ENCODE peak calls at places on chromosomes 13 and 19, in nine cellular contexts. R is neuronal stem cell; T is cardiac muscle cell; Z is breast epithelium; O is naive thymus-derived CD4-positive, alpha-beta T cell; Q is choroid plexus epithelial cell; M is dorsolateral prefrontal cortex; X is heart right ventricle; I is PC-9. U is an unnamed sample.

GRCh38 chr13:76845865-76846264 is 40.3 kb downstream of the KCTD12 start:
- DNase-seq in O (no peak), T (no peak), X (no peak), I (no peak), Z (no peak), M (no peak), Q (no peak), R (no peak), U (no peak)

GRCh38 chr19:49861127-49861526 is 6.2 kb downstream of the PNKP start:
- DNase-seq in X (no peak), Q (no peak), M (no peak), I (no peak), T (peak; percentile 27), Z (no peak), R (no peak), O (no peak), U (no peak)

GRCh38 chr13:43270043-43270830 is 246.9 kb downstream of the DNAJC15 start:
- DNase-seq in I (no peak), R (no peak), Q (no peak), T (peak; percentile 15), M (no peak), O (no peak), Z (no peak), X (no peak), U (no peak)

GRCh38 chr13:84609716-84610115 is 727.4 kb upstream of the SLITRK1 start:
- DNase-seq in I (no peak), Z (no peak), Q (peak; percentile 52), R (no peak), M (no peak), O (no peak), X (no peak), T (peak; percentile 7), U (no peak)

GRCh38 chr13:98838776-98839175 is 86.3 kb upstream of the SLC15A1 start:
- DNase-seq in Q (no peak), Z (no peak), T (no peak), R (no peak), I (no peak), X (no peak), O (no peak), M (no peak), U (no peak)

GRCh38 chr13:59319276-59319675 is 844.5 kb downstream of the DIAPH3 start:
- DNase-seq in Q (no peak), I (no peak), R (no peak), O (no peak), M (no peak), Z (no peak), X (no peak), T (peak; percentile 17), U (no peak)

GRCh38 chr13:64591981-64592380 is 2638.2 kb downstream of the PCDH9 start:
- DNase-seq in Q (peak; percentile 55), O (no peak), I (no peak), R (no peak), M (no peak), T (peak; percentile 38), X (no peak), Z (no peak), U (no peak)

GRCh38 chr19:17946965-17947784 is 14.4 kb downstream of the CCDC124 start:
- DNase-seq in X (no peak), I (no peak), O (peak; percentile 50), M (no peak), Q (no peak), Z (no peak), T (no peak), R (no peak), U (no peak)

GRCh38 chr19:36151144-36152051 is 849 bp downstream of the COX7A1 start:
- DNase-seq in I (no peak), Z (no peak), R (no peak), O (no peak), X (peak; percentile 81), Q (peak; percentile 20), T (peak; percentile 18), M (no peak), U (peak; percentile 54)

GRCh38 chr19:16518483-16519229 is 22.5 kb downstream of the C19orf44 start:
- DNase-seq in Z (no peak), R (no peak), I (no peak), T (no peak), O (no peak), M (no peak), X (no peak), Q (no peak), U (no peak)

GRCh38 chr19:15282311-15282705 is 50.0 kb downstream of the BRD4 start:
- DNase-seq in R (no peak), I (no peak), T (no peak), O (no peak), X (no peak), Z (no peak), Q (no peak), M (no peak), U (no peak)

GRCh38 chr19:53365899-53366493 is 491 bp downstream of the ZNF525 start:
- DNase-seq in Z (no peak), R (no peak), X (no peak), T (no peak), I (no peak), O (peak; percentile 42), Q (no peak), M (peak; percentile 11), U (no peak)

GRCh38 chr13:31850041-31850440 is 110.7 kb downstream of the RXFP2 start:
- DNase-seq in Q (no peak), Z (no peak), O (no peak), R (no peak), M (no peak), X (no peak), I (no peak), T (no peak), U (no peak)

GRCh38 chr19:44955500-44956439 is 590 bp downstream of the CLPTM1 start:
- DNase-seq in R (no peak), X (no peak), I (no peak), T (no peak), O (no peak), M (no peak), Q (no peak), Z (no peak), U (no peak)

GRCh38 chr19:35860436-35860817 is 3.7 kb downstream of the KIRREL2 start:
- DNase-seq in X (no peak), Q (no peak), I (no peak), T (no peak), M (no peak), O (no peak), Z (no peak), R (no peak), U (no peak)

GRCh38 chr13:47175172-47175806 is 278.4 kb upstream of the HTR2A start:
- DNase-seq in X (no peak), O (no peak), R (no peak), Z (no peak), M (no peak), T (peak; percentile 65), Q (peak; percentile 81), I (no peak), U (no peak)

GRCh38 chr19:37817180-37817911 is 38.0 kb upstream of the ZNF573 start:
- DNase-seq in R (peak; percentile 63), X (peak; percentile 89), I (no peak), O (no peak), T (peak; percentile 64), M (peak; percentile 59), Z (peak; percentile 82), Q (peak; percentile 61), U (no peak)

GRCh38 chr13:99151516-99151915 is 49.1 kb upstream of the UBAC2 start:
- DNase-seq in I (peak; percentile 57), Z (no peak), Q (peak; percentile 50), T (peak; percentile 54), O (no peak), X (no peak), R (no peak), M (no peak), U (no peak)

GRCh38 chr13:37682496-37682895 is 83.9 kb upstream of the POSTN start:
- DNase-seq in Q (no peak), R (no peak), I (no peak), Z (no peak), T (no peak), M (no peak), X (no peak), O (no peak), U (no peak)

GRCh38 chr13:24076124-24076523 is 84.4 kb upstream of the SPATA13 start:
- DNase-seq in M (no peak), Z (no peak), R (no peak), O (no peak), Q (no peak), I (no peak), X (no peak), T (no peak), U (no peak)
- H3K4me3 ChIP-seq in M (peak overlapping the region; percentile 6), Z (no peak overlapping the region), R (no peak overlapping the region), O (no peak overlapping the region), Q (no peak overlapping the region), I (no peak overlapping the region), X (no peak overlapping the region), T (no peak overlapping the region), U (no peak overlapping the region)

DNA sequence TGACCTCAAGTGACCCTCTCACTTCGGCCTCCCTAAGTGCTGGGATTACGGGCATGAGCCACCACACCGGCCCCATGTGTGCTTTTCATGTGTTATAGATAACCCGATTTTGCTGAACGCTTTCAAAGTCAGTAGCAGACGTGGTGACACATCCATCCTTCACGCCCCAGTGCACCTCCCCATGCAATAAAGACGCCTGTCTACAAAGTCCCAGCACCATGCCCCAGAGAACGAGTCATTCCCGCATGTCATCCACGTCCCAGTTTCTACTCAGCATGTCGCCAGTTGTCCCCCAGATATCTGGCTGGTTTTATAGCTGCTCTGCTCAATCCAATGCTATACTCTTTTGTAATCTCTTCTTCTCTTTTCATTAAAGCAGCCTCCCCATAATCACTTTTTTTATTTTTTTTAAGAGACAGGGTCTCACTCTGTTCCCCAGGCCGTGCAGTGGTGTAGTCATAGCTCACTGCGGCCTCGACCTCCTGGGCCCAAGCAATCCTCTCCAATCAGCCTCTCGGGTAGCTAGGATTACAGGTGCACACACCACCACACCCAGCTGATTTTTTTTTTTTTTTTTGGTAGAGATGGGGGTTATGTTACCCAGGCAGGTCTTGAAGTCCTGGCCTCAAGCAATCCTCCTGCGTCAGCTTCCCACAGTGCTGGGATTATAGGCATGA is 42.5 kb downstream of the DNM2 start:
- DNase-seq in I (peak; percentile 59), R (no peak), M (no peak), O (peak; percentile 57), Q (no peak), X (no peak), Z (no peak), T (no peak), U (no peak)
- H3K4me3 ChIP-seq in I (no peak overlapping the region), R (no peak overlapping the region), M (no peak overlapping the region), O (no peak overlapping the region), Q (no peak overlapping the region), X (no peak overlapping the region), Z (no peak overlapping the region), T (no peak overlapping the region), U (no peak overlapping the region)

DNA sequence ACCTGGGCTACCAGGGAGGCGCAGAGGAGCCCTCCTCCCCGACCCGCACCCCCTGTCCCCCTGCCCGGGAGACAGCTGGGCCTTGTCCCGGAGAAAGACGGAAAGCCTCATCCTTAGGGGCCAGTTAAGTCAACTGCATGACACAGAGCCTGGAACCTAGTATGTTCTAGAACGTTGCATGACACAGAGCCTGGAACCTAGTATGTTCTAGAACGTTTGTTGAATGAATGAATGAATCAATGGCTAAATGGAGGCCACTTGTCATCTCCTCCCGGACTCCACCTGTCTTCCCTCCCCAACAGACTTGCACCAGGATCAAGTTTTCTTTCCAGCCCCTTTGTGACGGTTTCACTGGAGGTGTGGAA is 706 bp downstream of the SERP2 start:
- DNase-seq in M (no peak), I (no peak), X (no peak), Z (no peak), T (no peak), R (peak; percentile 37), Q (no peak), O (no peak), U (no peak)
- H3K4me3 ChIP-seq in M (peak overlapping the region; percentile 90), I (no peak overlapping the region), X (peak overlapping the region; percentile 78), Z (peak overlapping the region; percentile 94), T (peak overlapping the region; percentile 41), R (no peak overlapping the region), Q (peak overlapping the region; percentile 67), O (no peak overlapping the region), U (no peak overlapping the region)

GRCh38 chr19:40193587-40193849 is 2.3 kb downstream of the MAP3K10 start:
- DNase-seq in Z (no peak), R (no peak), Q (peak; percentile 10), M (no peak), X (no peak), O (no peak), T (no peak), I (no peak), U (no peak)
- H3K4me3 ChIP-seq in Z (no peak overlapping the region), R (no peak overlapping the region), Q (no peak overlapping the region), M (peak overlapping the region; percentile 95), X (no peak overlapping the region), O (no peak overlapping the region), T (no peak overlapping the region), I (no peak overlapping the region), U (no peak overlapping the region)

U was measured in lower leg skin.